ENCODE peak calls at places on chromosomes 13 and 19, in seven cellular contexts. A is NCI-H345, X is choroid plexus epithelial cell, W is NCI-H82, J is ascending aorta, L is kidney glomerular epithelial cell, Y is GDM1. Q is an unnamed sample.

GRCh38 chr13:60213236-60213746 is 49.6 kb upstream of the DIAPH3 start:
- DNase-seq in A (no peak), X (no peak), W (no peak), J (no peak), L (no peak), Y (no peak), Q (no peak)

GRCh38 chr19:14686411-14686810 is 3.4 kb upstream of the ZNF333 start:
- DNase-seq in A (peak; percentile 9), X (peak; percentile 53), W (peak; percentile 62), J (no peak), L (peak; percentile 14), Y (peak; percentile 1), Q (no peak)

GRCh38 chr19:13057744-13058143 is 44.9 kb downstream of the LYL1 start:
- DNase-seq in A (no peak), X (no peak), W (peak; percentile 30), J (no peak), L (no peak), Y (no peak), Q (no peak)

GRCh38 chr13:52845766-52846566 is 2.5 kb downstream of the PCDH8 start:
- DNase-seq in A (no peak), X (peak; percentile 4), W (peak; percentile 93), J (no peak), L (no peak), Y (no peak), Q (no peak)

GRCh38 chr19:7138402-7138801 is 68.9 kb downstream of the ZNF557 start:
- DNase-seq in A (no peak), X (no peak), W (no peak), J (no peak), L (no peak), Y (no peak), Q (no peak)

GRCh38 chr13:108463365-108463764 is 166.0 kb upstream of the MYO16 start:
- DNase-seq in A (no peak), X (peak; percentile 97), W (no peak), J (no peak), L (peak; percentile 90), Y (no peak), Q (no peak)

GRCh38 chr19:11375143-11375948 is 880 bp downstream of the SWSAP1 start:
- DNase-seq in A (no peak), X (no peak), W (peak; percentile 63), J (peak; percentile 81), L (peak; percentile 46), Y (peak; percentile 57), Q (no peak)

GRCh38 chr13:100156786-100157185 is 67.9 kb downstream of the PCCA start:
- DNase-seq in A (no peak), X (no peak), W (no peak), J (no peak), L (peak; percentile 73), Y (peak; percentile 8), Q (no peak)

GRCh38 chr19:32336259-32337111 is 8.9 kb upstream of the ZNF507 start:
- DNase-seq in A (no peak), X (peak; percentile 81), W (no peak), J (no peak), L (no peak), Y (no peak), Q (no peak)

GRCh38 chr19:8811315-8812172 is 20.6 kb downstream of the ZNF558 start:
- DNase-seq in A (no peak), X (peak; percentile 19), W (no peak), J (no peak), L (no peak), Y (no peak), Q (no peak)

GRCh38 chr13:44061876-44062275 is 182.2 kb downstream of the LACC1 start:
- DNase-seq in A (no peak), X (no peak), W (no peak), J (no peak), L (no peak), Y (no peak), Q (no peak)

GRCh38 chr19:30342901-30343300 is 29.3 kb upstream of the ZNF536 start:
- DNase-seq in A (no peak), X (no peak), W (no peak), J (no peak), L (no peak), Y (no peak), Q (no peak)

GRCh38 chr13:70849267-70849666 is 741.0 kb upstream of the KLHL1 start:
- DNase-seq in A (no peak), X (no peak), W (no peak), J (no peak), L (no peak), Y (no peak), Q (no peak)

GRCh38 chr13:25874907-25875306 is 176.9 kb downstream of the SHISA2 start:
- DNase-seq in A (no peak), X (no peak), W (no peak), J (no peak), L (no peak), Y (no peak), Q (no peak)

GRCh38 chr13:32316476-32316875 is 1.2 kb downstream of the BRCA2 start:
- DNase-seq in A (no peak), X (no peak), W (no peak), J (no peak), L (no peak), Y (no peak), Q (no peak)

GRCh38 chr13:109331898-109332297 is 454.5 kb downstream of the IRS2 start:
- DNase-seq in A (peak; percentile 65), X (peak; percentile 96), W (peak; percentile 82), J (no peak), L (peak; percentile 45), Y (no peak), Q (no peak)

GRCh38 chr13:69556540-69557196 is 551.0 kb upstream of the ATXN8OS start:
- DNase-seq in A (no peak), X (no peak), W (no peak), J (no peak), L (no peak), Y (no peak), Q (no peak)

GRCh38 chr19:18157465-18158063 is 4.6 kb downstream of the PIK3R2 start:
- DNase-seq in A (peak; percentile 87), X (no peak), W (no peak), J (no peak), L (no peak), Y (no peak), Q (no peak)

GRCh38 chr13:100508391-100508790 is 80.2 kb downstream of the GGACT start:
- DNase-seq in A (peak; percentile 90), X (no peak), W (no peak), J (no peak), L (no peak), Y (no peak), Q (no peak)

GRCh38 chr13:29805994-29806748 is 44.2 kb downstream of the UBL3 start:
- DNase-seq in A (no peak), X (no peak), W (no peak), J (no peak), L (no peak), Y (no peak), Q (no peak)